ENCODE peak calls at places on chromosomes 12 and 14, in eight cellular contexts. One of them, this sample, is unnamed.

GRCh38 chr12:55850893-55851292 is 8.2 kb upstream of the MMP19 start:
- DNase-seq in LoVo: no peak
- DNase-seq in H9: no peak
- DNase-seq in cerebellum: no peak
- DNase-seq in GM19239: no peak
- DNase-seq in NCI-H1436: no peak
- DNase-seq in HTR-8/SVneo: no peak
- DNase-seq in activated T-cell treated with anti-CD3 and anti-CD28 coated beads, Interleukin-2, amount 50 U/mL, for 48 hours: no peak
- DNase-seq in this sample: no peak

GRCh38 chr14:70897475-70897874 is 9.8 kb upstream of the PCNX1 start:
- DNase-seq in HTR-8/SVneo: no peak
- DNase-seq in GM19239: no peak
- DNase-seq in activated T-cell treated with anti-CD3 and anti-CD28 coated beads, Interleukin-2, amount 50 U/mL, for 48 hours: no peak
- DNase-seq in LoVo: no peak
- DNase-seq in H9: no peak
- DNase-seq in NCI-H1436: no peak
- DNase-seq in cerebellum: no peak
- DNase-seq in this sample: no peak

GRCh38 chr14:59337151-59337611 is 128.0 kb downstream of the GPR135 start:
- DNase-seq in LoVo: no peak
- DNase-seq in activated T-cell treated with anti-CD3 and anti-CD28 coated beads, Interleukin-2, amount 50 U/mL, for 48 hours: no peak
- DNase-seq in cerebellum: peak
- DNase-seq in HTR-8/SVneo: no peak
- DNase-seq in H9: no peak
- DNase-seq in NCI-H1436: no peak
- DNase-seq in GM19239: no peak
- DNase-seq in this sample: no peak

GRCh38 chr14:30657050-30657449 is 34.9 kb downstream of the SCFD1 start:
- DNase-seq in GM19239: no peak
- DNase-seq in H9: no peak
- DNase-seq in NCI-H1436: no peak
- DNase-seq in cerebellum: no peak
- DNase-seq in LoVo: no peak
- DNase-seq in activated T-cell treated with anti-CD3 and anti-CD28 coated beads, Interleukin-2, amount 50 U/mL, for 48 hours: no peak
- DNase-seq in HTR-8/SVneo: no peak
- DNase-seq in this sample: no peak

GRCh38 chr14:101508196-101508947 is 52.9 kb upstream of the DIO3 start:
- DNase-seq in LoVo: no peak
- DNase-seq in H9: no peak
- DNase-seq in HTR-8/SVneo: no peak
- DNase-seq in cerebellum: no peak
- DNase-seq in activated T-cell treated with anti-CD3 and anti-CD28 coated beads, Interleukin-2, amount 50 U/mL, for 48 hours: no peak
- DNase-seq in GM19239: no peak
- DNase-seq in NCI-H1436: no peak
- DNase-seq in this sample: no peak

GRCh38 chr14:20614038-20614840 is 23.1 kb upstream of the RNASE12 start:
- DNase-seq in activated T-cell treated with anti-CD3 and anti-CD28 coated beads, Interleukin-2, amount 50 U/mL, for 48 hours: no peak
- DNase-seq in LoVo: peak
- DNase-seq in NCI-H1436: no peak
- DNase-seq in GM19239: no peak
- DNase-seq in H9: peak
- DNase-seq in HTR-8/SVneo: no peak
- DNase-seq in cerebellum: no peak
- DNase-seq in this sample: no peak

GRCh38 chr12:131279281-131279921 is 325.7 kb downstream of the ADGRD1 start:
- DNase-seq in activated T-cell treated with anti-CD3 and anti-CD28 coated beads, Interleukin-2, amount 50 U/mL, for 48 hours: no peak
- DNase-seq in LoVo: no peak
- DNase-seq in GM19239: no peak
- DNase-seq in NCI-H1436: no peak
- DNase-seq in cerebellum: no peak
- DNase-seq in HTR-8/SVneo: no peak
- DNase-seq in H9: no peak
- DNase-seq in this sample: no peak

GRCh38 chr12:7994731-7995205 is 37.7 kb upstream of the FOXJ2 start:
- DNase-seq in NCI-H1436: no peak
- DNase-seq in LoVo: peak
- DNase-seq in HTR-8/SVneo: no peak
- DNase-seq in GM19239: no peak
- DNase-seq in cerebellum: no peak
- DNase-seq in H9: peak
- DNase-seq in activated T-cell treated with anti-CD3 and anti-CD28 coated beads, Interleukin-2, amount 50 U/mL, for 48 hours: no peak
- DNase-seq in this sample: no peak

GRCh38 chr14:21940887-21941855 is 267.6 kb upstream of the OR4E1 start:
- DNase-seq in GM19239: no peak
- DNase-seq in HTR-8/SVneo: no peak
- DNase-seq in H9: peak
- DNase-seq in activated T-cell treated with anti-CD3 and anti-CD28 coated beads, Interleukin-2, amount 50 U/mL, for 48 hours: peak
- DNase-seq in NCI-H1436: no peak
- DNase-seq in LoVo: peak
- DNase-seq in cerebellum: no peak
- DNase-seq in this sample: peak